ENCODE peak calls at places on chromosomes 4 and X, in five cellular contexts. N, D, Q, W and C are unnamed samples.

GRCh38 chrX:9859711-9860555 is 73.7 kb downstream of the SHROOM2 start:
- DNase-seq in N (no peak), D (peak; percentile 47), Q (no peak), W (peak; percentile 27), C (no peak)

GRCh38 chrX:13669246-13669689 is 16.3 kb downstream of the TCEANC start:
- DNase-seq in N (peak; percentile 56), D (peak; percentile 99), Q (no peak), W (peak; percentile 62), C (peak; percentile 92)

GRCh38 chrX:10833299-10834169 is 213.1 kb upstream of the MID1 start:
- DNase-seq in N (no peak), D (peak; percentile 39), Q (peak; percentile 68), W (peak; percentile 45), C (peak; percentile 9)

GRCh38 chr4:115678425-115678941 is 565.1 kb upstream of the NDST4 start:
- DNase-seq in N (no peak), D (no peak), Q (no peak), W (no peak), C (no peak)

GRCh38 chr4:74157116-74157742 is 689 bp upstream of the MTHFD2L start:
- DNase-seq in N (no peak), D (peak; percentile 48), Q (no peak), W (peak; percentile 4), C (peak; percentile 38)

GRCh38 chr4:76830612-76831474 is 67.1 kb downstream of the SOWAHB start:
- DNase-seq in N (peak; percentile 43), D (peak; percentile 94), Q (no peak), W (peak; percentile 53), C (peak; percentile 45)

GRCh38 chr4:114132199-114132598 is 152.8 kb upstream of the ARSJ start:
- DNase-seq in N (no peak), D (no peak), Q (no peak), W (no peak), C (no peak)

GRCh38 chrX:50448565-50448964 is 22.1 kb downstream of the DGKK start:
- DNase-seq in N (peak; percentile 1), D (peak; percentile 87), Q (no peak), W (no peak), C (peak; percentile 27)

GRCh38 chr4:47855350-47855749 is 17.5 kb upstream of the CORIN start:
- DNase-seq in N (no peak), D (no peak), Q (no peak), W (peak; percentile 54), C (no peak)

GRCh38 chrX:102067966-102068723 is 57.3 kb upstream of the TCEAL2 start:
- DNase-seq in N (peak; percentile 4), D (peak; percentile 22), Q (peak; percentile 10), W (peak; percentile 17), C (no peak)

GRCh38 chrX:45602151-45602550 is 401.5 kb upstream of the DIPK2B start:
- DNase-seq in N (no peak), D (no peak), Q (no peak), W (peak; percentile 33), C (no peak)

GRCh38 chr4:105624530-105624929 is 72.1 kb downstream of the ARHGEF38 start:
- DNase-seq in N (no peak), D (peak; percentile 63), Q (no peak), W (peak; percentile 43), C (no peak)

GRCh38 chr4:149522031-149522430 is 293.6 kb downstream of the IQCM start:
- DNase-seq in N (no peak), D (no peak), Q (no peak), W (peak; percentile 6), C (no peak)

GRCh38 chrX:83916525-83916924 is 55.6 kb downstream of the CYLC1 start:
- DNase-seq in N (no peak), D (peak; percentile 6), Q (peak; percentile 8), W (peak; percentile 9), C (peak; percentile 4)

GRCh38 chr4:133969202-133969873 is 232.3 kb downstream of the PABPC4L start:
- DNase-seq in N (no peak), D (no peak), Q (peak; percentile 10), W (no peak), C (peak; percentile 11)

GRCh38 chr4:185535818-185536729 is 767 bp upstream of the PDLIM3 start:
- DNase-seq in N (no peak), D (no peak), Q (no peak), W (no peak), C (peak; percentile 8)

GRCh38 chr4:113050361-113050760 is 908 bp downstream of the ANK2 start:
- DNase-seq in N (no peak), D (no peak), Q (no peak), W (no peak), C (no peak)

GRCh38 chr4:130591091-130591490 is 1495.1 kb downstream of the C4orf33 start:
- DNase-seq in N (no peak), D (no peak), Q (no peak), W (no peak), C (peak; percentile 22)

GRCh38 chrX:76279007-76279406 is 106.1 kb downstream of the PBDC1 start:
- DNase-seq in N (peak; percentile 6), D (peak; percentile 49), Q (peak; percentile 47), W (peak; percentile 31), C (peak; percentile 6)

GRCh38 chr4:150593996-150594395 is 12.0 kb downstream of the MAB21L2 start:
- DNase-seq in N (no peak), D (no peak), Q (no peak), W (peak; percentile 11), C (no peak)

GRCh38 chrX:20500949-20501348 is 234.2 kb upstream of the RPS6KA3 start:
- DNase-seq in N (no peak), D (no peak), Q (no peak), W (no peak), C (no peak)

GRCh38 chr4:169225058-169225751 is 45.6 kb downstream of the SH3RF1 start:
- DNase-seq in N (peak; percentile 39), D (peak; percentile 96), Q (no peak), W (peak; percentile 66), C (peak; percentile 95)

GRCh38 chr4:64857198-64857597 is 447.9 kb upstream of the TECRL start:
- DNase-seq in N (no peak), D (no peak), Q (no peak), W (no peak), C (no peak)